ENCODE peak calls at places on chromosome 15, in four cellular contexts. One of them, this sample, is unnamed.

GRCh38 chr15:67853454-67853853 is 13.6 kb upstream of the RNU6-1 start:
- DNase-seq in stimulated activated naive B cell treated with anti-CD40 and anti-IgM and Interleukin-4, amounts not matched to agents 10 μg/mL and 1 μg/mL and 100 μg/mL, for 72 hours: no peak
- DNase-seq in tibial artery: no peak
- DNase-seq in EH: no peak
- DNase-seq in this sample: peak

GRCh38 chr15:83920115-83920514 is 266.2 kb downstream of the ADAMTSL3 start:
- DNase-seq in stimulated activated naive B cell treated with anti-CD40 and anti-IgM and Interleukin-4, amounts not matched to agents 10 μg/mL and 1 μg/mL and 100 μg/mL, for 72 hours: no peak
- DNase-seq in tibial artery: no peak
- DNase-seq in EH: no peak
- DNase-seq in this sample: no peak

GRCh38 chr15:60128710-60129109 is 124.6 kb downstream of the FOXB1 start:
- DNase-seq in stimulated activated naive B cell treated with anti-CD40 and anti-IgM and Interleukin-4, amounts not matched to agents 10 μg/mL and 1 μg/mL and 100 μg/mL, for 72 hours: no peak
- DNase-seq in tibial artery: no peak
- DNase-seq in EH: no peak
- DNase-seq in this sample: no peak

GRCh38 chr15:87850916-87851315 is 405.6 kb downstream of the NTRK3 start:
- DNase-seq in stimulated activated naive B cell treated with anti-CD40 and anti-IgM and Interleukin-4, amounts not matched to agents 10 μg/mL and 1 μg/mL and 100 μg/mL, for 72 hours: no peak
- DNase-seq in tibial artery: no peak
- DNase-seq in EH: no peak
- DNase-seq in this sample: no peak

GRCh38 chr15:25688166-25688565 is 175.0 kb downstream of the ATP10A start:
- DNase-seq in stimulated activated naive B cell treated with anti-CD40 and anti-IgM and Interleukin-4, amounts not matched to agents 10 μg/mL and 1 μg/mL and 100 μg/mL, for 72 hours: no peak
- DNase-seq in tibial artery: peak
- DNase-seq in EH: no peak
- DNase-seq in this sample: no peak

GRCh38 chr15:101044625-101045235 is 125.6 kb downstream of the LRRK1 start:
- DNase-seq in stimulated activated naive B cell treated with anti-CD40 and anti-IgM and Interleukin-4, amounts not matched to agents 10 μg/mL and 1 μg/mL and 100 μg/mL, for 72 hours: no peak
- DNase-seq in tibial artery: peak
- DNase-seq in EH: no peak
- DNase-seq in this sample: no peak

GRCh38 chr15:73753250-73754130 is at the start of gene INSYN1:
- DNase-seq in stimulated activated naive B cell treated with anti-CD40 and anti-IgM and Interleukin-4, amounts not matched to agents 10 μg/mL and 1 μg/mL and 100 μg/mL, for 72 hours: no peak
- DNase-seq in tibial artery: peak
- DNase-seq in EH: peak
- DNase-seq in this sample: no peak

GRCh38 chr15:20106026-20106425 is 435.6 kb downstream of the GOLGA6L6 start:
- DNase-seq in stimulated activated naive B cell treated with anti-CD40 and anti-IgM and Interleukin-4, amounts not matched to agents 10 μg/mL and 1 μg/mL and 100 μg/mL, for 72 hours: no peak
- DNase-seq in tibial artery: no peak
- DNase-seq in EH: peak
- DNase-seq in this sample: no peak

GRCh38 chr15:63188247-63188936 is 1.0 kb upstream of the RAB8B start:
- DNase-seq in stimulated activated naive B cell treated with anti-CD40 and anti-IgM and Interleukin-4, amounts not matched to agents 10 μg/mL and 1 μg/mL and 100 μg/mL, for 72 hours: no peak
- DNase-seq in tibial artery: no peak
- DNase-seq in EH: no peak
- DNase-seq in this sample: no peak

GRCh38 chr15:81161215-81161673 is 27.2 kb downstream of the CFAP161 start:
- DNase-seq in stimulated activated naive B cell treated with anti-CD40 and anti-IgM and Interleukin-4, amounts not matched to agents 10 μg/mL and 1 μg/mL and 100 μg/mL, for 72 hours: peak
- DNase-seq in tibial artery: no peak
- DNase-seq in EH: no peak
- DNase-seq in this sample: no peak

GRCh38 chr15:90214553-90215205 is 13.5 kb downstream of the SEMA4B start:
- DNase-seq in stimulated activated naive B cell treated with anti-CD40 and anti-IgM and Interleukin-4, amounts not matched to agents 10 μg/mL and 1 μg/mL and 100 μg/mL, for 72 hours: peak
- DNase-seq in tibial artery: no peak
- DNase-seq in EH: peak
- DNase-seq in this sample: peak

GRCh38 chr15:28128036-28128435 is 28.9 kb upstream of the OCA2 start:
- DNase-seq in stimulated activated naive B cell treated with anti-CD40 and anti-IgM and Interleukin-4, amounts not matched to agents 10 μg/mL and 1 μg/mL and 100 μg/mL, for 72 hours: no peak
- DNase-seq in tibial artery: peak
- DNase-seq in EH: no peak
- DNase-seq in this sample: no peak

GRCh38 chr15:42118650-42119531 is 24.5 kb upstream of the PLA2G4D start:
- DNase-seq in stimulated activated naive B cell treated with anti-CD40 and anti-IgM and Interleukin-4, amounts not matched to agents 10 μg/mL and 1 μg/mL and 100 μg/mL, for 72 hours: no peak
- DNase-seq in tibial artery: no peak
- DNase-seq in EH: peak
- DNase-seq in this sample: no peak

GRCh38 chr15:48695088-48695834 is 49.8 kb upstream of the FBN1 start:
- DNase-seq in stimulated activated naive B cell treated with anti-CD40 and anti-IgM and Interleukin-4, amounts not matched to agents 10 μg/mL and 1 μg/mL and 100 μg/mL, for 72 hours: no peak
- DNase-seq in tibial artery: no peak
- DNase-seq in EH: peak
- DNase-seq in this sample: no peak

GRCh38 chr15:96703794-96704550 is 373.5 kb downstream of the NR2F2 start:
- DNase-seq in stimulated activated naive B cell treated with anti-CD40 and anti-IgM and Interleukin-4, amounts not matched to agents 10 μg/mL and 1 μg/mL and 100 μg/mL, for 72 hours: no peak
- DNase-seq in tibial artery: no peak
- DNase-seq in EH: no peak
- DNase-seq in this sample: no peak

GRCh38 chr15:39498642-39499041 is 82.2 kb upstream of the THBS1 start:
- DNase-seq in stimulated activated naive B cell treated with anti-CD40 and anti-IgM and Interleukin-4, amounts not matched to agents 10 μg/mL and 1 μg/mL and 100 μg/mL, for 72 hours: no peak
- DNase-seq in tibial artery: no peak
- DNase-seq in EH: peak
- DNase-seq in this sample: no peak

GRCh38 chr15:57527382-57528091 is 64.2 kb upstream of the MYZAP start:
- DNase-seq in stimulated activated naive B cell treated with anti-CD40 and anti-IgM and Interleukin-4, amounts not matched to agents 10 μg/mL and 1 μg/mL and 100 μg/mL, for 72 hours: peak
- DNase-seq in tibial artery: peak
- DNase-seq in EH: peak
- DNase-seq in this sample: peak

GRCh38 chr15:80937718-80938117 is 51.9 kb downstream of the MESD start:
- DNase-seq in stimulated activated naive B cell treated with anti-CD40 and anti-IgM and Interleukin-4, amounts not matched to agents 10 μg/mL and 1 μg/mL and 100 μg/mL, for 72 hours: no peak
- DNase-seq in tibial artery: no peak
- DNase-seq in EH: no peak
- DNase-seq in this sample: no peak

GRCh38 chr15:81263477-81263876 is 60.5 kb downstream of the STARD5 start:
- DNase-seq in stimulated activated naive B cell treated with anti-CD40 and anti-IgM and Interleukin-4, amounts not matched to agents 10 μg/mL and 1 μg/mL and 100 μg/mL, for 72 hours: no peak
- DNase-seq in tibial artery: no peak
- DNase-seq in EH: no peak
- DNase-seq in this sample: no peak

GRCh38 chr15:78929536-78930264 is 15.1 kb downstream of the CTSH start:
- DNase-seq in stimulated activated naive B cell treated with anti-CD40 and anti-IgM and Interleukin-4, amounts not matched to agents 10 μg/mL and 1 μg/mL and 100 μg/mL, for 72 hours: no peak
- DNase-seq in tibial artery: no peak
- DNase-seq in EH: no peak
- DNase-seq in this sample: no peak

GRCh38 chr15:99986297-99987118 is 253.3 kb upstream of the LYSMD4 start:
- DNase-seq in stimulated activated naive B cell treated with anti-CD40 and anti-IgM and Interleukin-4, amounts not matched to agents 10 μg/mL and 1 μg/mL and 100 μg/mL, for 72 hours: no peak
- DNase-seq in tibial artery: no peak
- DNase-seq in EH: no peak
- DNase-seq in this sample: no peak

GRCh38 chr15:65377105-65377975 is 462 bp downstream of the IGDCC3 start:
- DNase-seq in stimulated activated naive B cell treated with anti-CD40 and anti-IgM and Interleukin-4, amounts not matched to agents 10 μg/mL and 1 μg/mL and 100 μg/mL, for 72 hours: no peak
- DNase-seq in tibial artery: no peak
- DNase-seq in EH: peak
- DNase-seq in this sample: no peak

GRCh38 chr15:65310431-65311137 is 6.1 kb downstream of the RNU5B-1 start:
- DNase-seq in stimulated activated naive B cell treated with anti-CD40 and anti-IgM and Interleukin-4, amounts not matched to agents 10 μg/mL and 1 μg/mL and 100 μg/mL, for 72 hours: no peak
- DNase-seq in tibial artery: no peak
- DNase-seq in EH: peak
- DNase-seq in this sample: no peak

GRCh38 chr15:78927077-78927790 is 17.6 kb downstream of the CTSH start:
- DNase-seq in stimulated activated naive B cell treated with anti-CD40 and anti-IgM and Interleukin-4, amounts not matched to agents 10 μg/mL and 1 μg/mL and 100 μg/mL, for 72 hours: no peak
- DNase-seq in tibial artery: no peak
- DNase-seq in EH: no peak
- DNase-seq in this sample: no peak

GRCh38 chr15:77028451-77029165 is 33.7 kb downstream of the PSTPIP1 start:
- DNase-seq in stimulated activated naive B cell treated with anti-CD40 and anti-IgM and Interleukin-4, amounts not matched to agents 10 μg/mL and 1 μg/mL and 100 μg/mL, for 72 hours: no peak
- DNase-seq in tibial artery: peak
- DNase-seq in EH: no peak
- DNase-seq in this sample: no peak

GRCh38 chr15:77482570-77482969 is 61.9 kb downstream of the HMG20A start:
- DNase-seq in stimulated activated naive B cell treated with anti-CD40 and anti-IgM and Interleukin-4, amounts not matched to agents 10 μg/mL and 1 μg/mL and 100 μg/mL, for 72 hours: no peak
- DNase-seq in tibial artery: no peak
- DNase-seq in EH: peak
- DNase-seq in this sample: no peak

GRCh38 chr15:42165081-42165480 is 8.6 kb upstream of the PLA2G4F start:
- DNase-seq in stimulated activated naive B cell treated with anti-CD40 and anti-IgM and Interleukin-4, amounts not matched to agents 10 μg/mL and 1 μg/mL and 100 μg/mL, for 72 hours: no peak
- DNase-seq in tibial artery: no peak
- DNase-seq in EH: peak
- DNase-seq in this sample: no peak

GRCh38 chr15:77582763-77583162 is 49.9 kb downstream of the LINGO1 start:
- DNase-seq in stimulated activated naive B cell treated with anti-CD40 and anti-IgM and Interleukin-4, amounts not matched to agents 10 μg/mL and 1 μg/mL and 100 μg/mL, for 72 hours: no peak
- DNase-seq in tibial artery: no peak
- DNase-seq in EH: no peak
- DNase-seq in this sample: no peak

GRCh38 chr15:79474252-79474651 is 42.1 kb downstream of the MINAR1 start:
- DNase-seq in stimulated activated naive B cell treated with anti-CD40 and anti-IgM and Interleukin-4, amounts not matched to agents 10 μg/mL and 1 μg/mL and 100 μg/mL, for 72 hours: no peak
- DNase-seq in tibial artery: no peak
- DNase-seq in EH: peak
- DNase-seq in this sample: no peak

GRCh38 chr15:73683624-73684536 is at the start of gene CD276:
- DNase-seq in stimulated activated naive B cell treated with anti-CD40 and anti-IgM and Interleukin-4, amounts not matched to agents 10 μg/mL and 1 μg/mL and 100 μg/mL, for 72 hours: no peak
- DNase-seq in tibial artery: peak
- DNase-seq in EH: peak
- DNase-seq in this sample: peak

GRCh38 chr15:75891895-75892294 is 11.8 kb upstream of the FBXO22 start:
- DNase-seq in stimulated activated naive B cell treated with anti-CD40 and anti-IgM and Interleukin-4, amounts not matched to agents 10 μg/mL and 1 μg/mL and 100 μg/mL, for 72 hours: no peak
- DNase-seq in tibial artery: no peak
- DNase-seq in EH: peak
- DNase-seq in this sample: no peak

GRCh38 chr15:90761629-90762028 is 44.5 kb downstream of the BLM start:
- DNase-seq in stimulated activated naive B cell treated with anti-CD40 and anti-IgM and Interleukin-4, amounts not matched to agents 10 μg/mL and 1 μg/mL and 100 μg/mL, for 72 hours: no peak
- DNase-seq in tibial artery: no peak
- DNase-seq in EH: no peak
- DNase-seq in this sample: no peak

GRCh38 chr15:69685524-69686452 is 233.2 kb downstream of the RPLP1 start:
- DNase-seq in stimulated activated naive B cell treated with anti-CD40 and anti-IgM and Interleukin-4, amounts not matched to agents 10 μg/mL and 1 μg/mL and 100 μg/mL, for 72 hours: no peak
- DNase-seq in tibial artery: no peak
- DNase-seq in EH: no peak
- DNase-seq in this sample: no peak

GRCh38 chr15:34799149-34799824 is 3.9 kb upstream of the ACTC1 start:
- DNase-seq in stimulated activated naive B cell treated with anti-CD40 and anti-IgM and Interleukin-4, amounts not matched to agents 10 μg/mL and 1 μg/mL and 100 μg/mL, for 72 hours: no peak
- DNase-seq in tibial artery: peak
- DNase-seq in EH: peak
- DNase-seq in this sample: no peak

GRCh38 chr15:101652783-101653430 is 726 bp upstream of the TM2D3 start:
- DNase-seq in stimulated activated naive B cell treated with anti-CD40 and anti-IgM and Interleukin-4, amounts not matched to agents 10 μg/mL and 1 μg/mL and 100 μg/mL, for 72 hours: no peak
- DNase-seq in tibial artery: no peak
- DNase-seq in EH: peak
- DNase-seq in this sample: no peak